ENCODE peak calls at places on chromosomes 13 and 19, in six cellular contexts. D is fibroblast of lung, E is RPMI7951, F is NCI-H1694 treated with DMSO at 0.1 percent for 48 hours, Z is stromal cell of bone marrow, X is non-pigmented ciliary epithelial cell. O is an unnamed sample.

GRCh38 chr13:104837756-104838155 is 1697.7 kb downstream of the EFNB2 start:
- DNase-seq in F (no peak), D (no peak), X (no peak), Z (no peak), E (no peak), O (no peak)

GRCh38 chr13:113882716-113883115 is 18.8 kb upstream of the GAS6 start:
- DNase-seq in F (no peak), D (no peak), E (no peak), X (no peak), Z (no peak), O (no peak)

GRCh38 chr13:35469781-35470380 is 6.6 kb downstream of the MAB21L1 start:
- DNase-seq in Z (no peak), E (no peak), F (no peak), D (no peak), X (no peak), O (no peak)

GRCh38 chr13:87498681-87499080 is 172.5 kb upstream of the SLITRK5 start:
- DNase-seq in Z (no peak), X (peak), F (no peak), D (peak), E (no peak), O (no peak)

GRCh38 chr13:100396771-100397170 is 191.8 kb downstream of the GGACT start:
- DNase-seq in E (no peak), X (no peak), D (no peak), F (no peak), Z (no peak), O (no peak)

GRCh38 chr13:50843256-50844043 is at the start of gene DLEU7:
- DNase-seq in F (no peak), E (no peak), X (no peak), Z (no peak), D (peak), O (no peak)

GRCh38 chr19:17560205-17560595 is 4.8 kb downstream of the COLGALT1 start:
- DNase-seq in Z (peak), E (peak), X (peak), D (peak), F (no peak), O (no peak)

GRCh38 chr19:15062036-15062435 is 12.8 kb downstream of the CASP14 start:
- DNase-seq in F (no peak), Z (no peak), E (peak), X (no peak), D (no peak), O (no peak)

GRCh38 chr13:66501187-66501586 is 728.9 kb downstream of the PCDH9 start:
- DNase-seq in E (no peak), X (peak), D (peak), Z (peak), F (no peak), O (no peak)

GRCh38 chr19:13091400-13092161 is 11.1 kb downstream of the LYL1 start:
- DNase-seq in D (peak), E (no peak), X (peak), Z (peak), F (no peak), O (no peak)

GRCh38 chr19:2602391-2603181 is 99.9 kb downstream of the GNG7 start:
- DNase-seq in E (peak), Z (peak), X (no peak), F (no peak), D (peak), O (no peak)

GRCh38 chr19:16368385-16369305 is 44.0 kb downstream of the KLF2 start:
- DNase-seq in F (no peak), E (no peak), X (no peak), D (no peak), Z (no peak), O (no peak)

GRCh38 chr19:10018219-10018618 is 4.9 kb downstream of the RDH8 start:
- DNase-seq in E (peak), Z (no peak), D (peak), X (no peak), F (no peak), O (no peak)

GRCh38 chr13:35891973-35892441 is 239.2 kb downstream of the DCLK1 start:
- DNase-seq in E (peak), Z (no peak), F (no peak), D (peak), X (no peak), O (no peak)

GRCh38 chr13:34174671-34175145 is 356.8 kb downstream of the RFC3 start:
- DNase-seq in X (peak), D (peak), E (no peak), Z (no peak), F (no peak), O (no peak)

GRCh38 chr13:47033216-47033615 is 136.4 kb upstream of the HTR2A start:
- DNase-seq in E (peak), F (no peak), X (peak), Z (peak), D (peak), O (no peak)

GRCh38 chr13:75402787-75403186 is 79.2 kb downstream of the TBC1D4 start:
- DNase-seq in Z (no peak), X (no peak), F (no peak), D (no peak), E (no peak), O (no peak)

GRCh38 chr13:113845055-113845454 is 18.8 kb downstream of the GAS6 start:
- DNase-seq in Z (no peak), E (no peak), X (no peak), F (no peak), D (no peak), O (no peak)

GRCh38 chr13:51524312-51524711 is 60.0 kb upstream of the WDFY2 start:
- DNase-seq in X (no peak), Z (no peak), D (peak), E (no peak), F (no peak), O (peak)

GRCh38 chr19:3054265-3054971 is 7.9 kb downstream of the TLE5 start:
- DNase-seq in D (no peak), F (no peak), X (no peak), Z (no peak), E (no peak), O (no peak)

GRCh38 chr13:47518530-47518929 is 482.5 kb downstream of the SUCLA2 start:
- DNase-seq in E (no peak), F (no peak), X (no peak), D (no peak), Z (no peak), O (no peak)

GRCh38 chr19:42024622-42025111 is 30.6 kb upstream of the ATP1A3 start:
- DNase-seq in Z (no peak), F (no peak), D (peak), E (peak), X (no peak), O (no peak)

GRCh38 chr19:7159105-7159933 is 89.8 kb downstream of the ZNF557 start:
- DNase-seq in Z (peak), E (peak), F (no peak), D (peak), X (peak), O (no peak)

GRCh38 chr13:98480915-98481510 is 95.9 kb downstream of the STK24 start:
- DNase-seq in D (peak), Z (no peak), E (peak), X (no peak), F (peak), O (peak)

GRCh38 chr19:32779082-32779481 is 59.5 kb downstream of the TDRD12 start:
- DNase-seq in F (no peak), D (no peak), Z (no peak), X (no peak), E (no peak), O (no peak)

GRCh38 chr19:6866646-6867255 is 20.6 kb upstream of the ADGRE1 start:
- DNase-seq in D (no peak), Z (no peak), X (no peak), E (peak), F (no peak), O (no peak)

GRCh38 chr13:44605711-44606110 is 29.6 kb upstream of the TSC22D1 start:
- DNase-seq in Z (no peak), X (no peak), F (no peak), E (no peak), D (no peak), O (no peak)

GRCh38 chr13:26664942-26665341 is 95.6 kb downstream of the GPR12 start:
- DNase-seq in E (no peak), F (peak), Z (no peak), D (no peak), X (no peak), O (no peak)